ENCODE peak calls at places on chromosomes 3 and 15, in four cellular contexts. O is GM12878, Z is K562, C is H1. G is an unnamed sample.

GRCh38 chr15:78212008-78212407 is 22.4 kb downstream of the ACSBG1 start:
- DNase-seq in O (no peak), Z (no peak), C (no peak), G (no peak)

GRCh38 chr3:189800436-189800835 is 169.2 kb downstream of the TP63 start:
- DNase-seq in O (no peak), Z (no peak), C (no peak), G (no peak)

GRCh38 chr3:171791695-171792082 is 18.6 kb downstream of the PLD1 start:
- DNase-seq in O (no peak), Z (no peak), C (no peak), G (peak)

GRCh38 chr3:115825046-115825445 is 201.7 kb downstream of the GAP43 start:
- DNase-seq in O (no peak), Z (no peak), C (no peak), G (peak)

GRCh38 chr3:153291052-153291689 is 129.1 kb downstream of the RAP2B start:
- DNase-seq in O (no peak), Z (peak), C (no peak), G (peak)

GRCh38 chr3:69560818-69561217 is 174.9 kb upstream of the FRMD4B start:
- DNase-seq in O (no peak), Z (no peak), C (no peak), G (no peak)

GRCh38 chr3:4512895-4513616 is 19.9 kb downstream of the ITPR1 start:
- DNase-seq in O (no peak), Z (peak), C (no peak), G (peak)

GRCh38 chr15:69524296-69524695 is 71.7 kb downstream of the RPLP1 start:
- DNase-seq in O (no peak), Z (no peak), C (no peak), G (no peak)

GRCh38 chr15:68646751-68647150 is 68.0 kb downstream of the CORO2B start:
- DNase-seq in O (no peak), Z (no peak), C (no peak), G (no peak)

GRCh38 chr15:78225783-78226541 is 8.4 kb downstream of the ACSBG1 start:
- DNase-seq in O (peak), Z (no peak), C (no peak), G (no peak)

GRCh38 chr3:72229952-72230351 is 445.0 kb upstream of the PROK2 start:
- DNase-seq in O (no peak), Z (no peak), C (no peak), G (no peak)

GRCh38 chr3:111072016-111072891 is 638 bp downstream of the NECTIN3 start:
- DNase-seq in O (no peak), Z (no peak), C (peak), G (peak)

GRCh38 chr3:138042043-138042442 is 32.1 kb downstream of the CLDN18 start:
- DNase-seq in O (no peak), Z (no peak), C (no peak), G (no peak)

GRCh38 chr15:81516012-81516411 is 142.0 kb upstream of the TMC3 start:
- DNase-seq in O (no peak), Z (no peak), C (no peak), G (no peak)

DNA sequence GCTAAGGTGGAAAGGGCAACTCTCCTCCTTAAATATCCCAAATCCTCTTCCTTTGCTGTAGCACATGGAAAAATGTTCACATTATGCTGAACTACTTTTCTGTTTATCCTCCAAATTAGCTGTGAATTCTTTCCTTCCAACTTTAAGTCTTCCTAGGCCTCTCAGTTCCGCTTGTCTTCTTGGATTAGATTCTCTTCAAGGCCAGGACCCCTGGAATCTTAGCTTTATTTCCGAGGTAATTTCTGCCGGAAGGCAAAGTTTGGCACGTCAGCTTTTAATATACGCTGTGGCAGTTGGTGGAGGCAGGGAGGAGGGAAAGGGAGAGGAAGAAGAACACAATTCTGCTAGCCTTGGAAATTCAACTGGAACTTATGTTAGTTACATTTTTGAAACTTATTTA is 100.2 kb upstream of the TSC22D2 start:
- DNase-seq in O (no peak), Z (no peak), C (no peak), G (no peak)
- TF ChIP-seq GABPA in O (no peak), Z (no peak), C (no peak), G (no peak)

DNA sequence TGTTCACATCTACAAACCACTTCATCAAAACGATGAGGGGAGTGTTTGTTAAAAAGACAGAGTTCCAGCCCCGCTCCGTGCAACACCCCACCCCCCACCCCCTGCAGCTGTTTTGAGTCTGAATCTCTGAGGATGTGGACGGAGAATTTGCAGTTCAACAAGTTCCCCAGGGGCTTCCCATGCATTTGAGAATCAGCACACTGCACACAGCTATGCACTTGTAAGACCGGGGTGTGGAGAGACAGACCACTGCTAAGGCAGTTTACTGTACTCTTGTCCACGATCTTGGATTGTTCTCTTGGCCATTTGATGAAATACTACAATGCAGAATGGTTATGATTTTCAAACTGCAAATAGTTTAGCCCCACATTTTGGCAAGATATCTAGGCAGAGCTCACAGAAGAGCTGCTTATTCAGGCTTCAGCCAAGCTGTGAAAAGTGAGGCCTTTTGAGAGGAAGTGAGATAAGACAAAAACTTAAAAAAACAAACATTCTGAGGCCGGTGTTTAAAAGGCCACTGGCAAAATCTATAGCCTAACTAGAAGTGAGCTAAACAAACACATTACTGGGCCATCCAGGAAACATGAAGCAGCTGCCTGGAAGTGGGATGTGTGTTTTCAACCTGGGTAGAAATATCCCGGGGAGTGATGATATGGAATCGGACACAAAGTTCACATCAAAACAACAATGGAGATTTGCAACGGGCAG is 308.2 kb upstream of the ADAMTS9 start:
- DNase-seq in O (no peak), Z (no peak), C (no peak), G (peak)
- TF ChIP-seq BRCA1 in O (no peak), Z (no peak), C (no peak), G (no peak)

DNA sequence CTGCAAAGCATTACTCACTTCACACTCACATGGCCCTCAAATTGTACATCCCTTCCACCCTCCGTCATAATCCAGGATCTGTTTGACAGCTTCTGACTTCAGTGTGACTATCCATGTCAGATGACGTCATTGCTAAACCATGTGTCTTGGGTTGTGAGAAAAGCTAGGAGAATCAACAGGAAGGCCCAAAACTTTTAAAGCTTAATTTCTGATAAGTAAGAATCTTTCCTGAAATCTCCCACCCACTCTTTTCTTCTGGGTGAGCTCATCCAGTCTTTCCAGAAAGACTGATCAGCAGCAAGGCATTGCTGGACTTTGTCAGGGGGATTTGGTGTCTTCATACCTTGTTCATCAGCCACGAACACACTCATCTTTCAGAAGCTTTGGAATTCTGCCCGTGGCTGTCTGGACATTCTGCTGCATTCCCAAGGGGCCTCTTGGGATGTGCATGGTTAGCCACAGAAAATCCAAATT is 11.5 kb upstream of the LMCD1 start:
- DNase-seq in O (no peak), Z (no peak), C (no peak), G (peak)
- TF ChIP-seq GABPA in O (no peak), Z (no peak), C (no peak), G (no peak)

DNA sequence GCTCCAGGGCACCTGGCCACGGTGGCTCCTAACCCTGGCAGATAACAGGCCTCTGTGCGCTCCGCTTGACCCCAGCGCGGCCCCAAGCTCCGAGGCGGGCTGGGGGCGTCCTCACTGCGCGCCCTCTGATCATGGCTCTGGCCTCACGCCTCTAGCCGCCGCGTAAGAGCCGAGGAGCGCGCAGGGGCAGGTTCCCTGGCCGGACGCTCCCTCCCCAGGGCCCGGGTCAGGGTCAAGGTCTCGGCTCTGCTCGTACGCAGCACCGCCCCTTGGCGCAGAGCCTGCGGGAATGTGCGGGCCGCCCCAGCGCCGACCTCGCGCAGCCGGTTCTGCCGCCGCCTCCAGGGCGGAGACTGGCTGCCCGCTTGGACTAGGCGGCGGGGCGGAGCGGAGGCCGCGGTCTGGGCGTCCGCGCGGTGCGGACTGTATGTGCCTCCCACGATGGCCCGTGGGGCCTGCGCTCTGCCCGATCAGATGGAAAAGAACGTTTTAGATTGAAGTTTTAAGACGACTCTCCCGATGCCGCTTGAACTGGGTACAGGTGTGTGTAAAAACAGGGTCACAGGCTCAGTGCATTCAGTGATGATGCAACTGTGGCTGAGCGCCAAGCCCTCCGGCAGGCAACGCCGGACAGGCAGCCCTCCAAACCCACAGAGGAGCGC is 40.8 kb downstream of the CHST14 start:
- DNase-seq in O (no peak), Z (peak), C (peak), G (peak)
- TF ChIP-seq BRCA1 in O (no peak), Z (no peak), C (no peak), G (no peak)

DNA sequence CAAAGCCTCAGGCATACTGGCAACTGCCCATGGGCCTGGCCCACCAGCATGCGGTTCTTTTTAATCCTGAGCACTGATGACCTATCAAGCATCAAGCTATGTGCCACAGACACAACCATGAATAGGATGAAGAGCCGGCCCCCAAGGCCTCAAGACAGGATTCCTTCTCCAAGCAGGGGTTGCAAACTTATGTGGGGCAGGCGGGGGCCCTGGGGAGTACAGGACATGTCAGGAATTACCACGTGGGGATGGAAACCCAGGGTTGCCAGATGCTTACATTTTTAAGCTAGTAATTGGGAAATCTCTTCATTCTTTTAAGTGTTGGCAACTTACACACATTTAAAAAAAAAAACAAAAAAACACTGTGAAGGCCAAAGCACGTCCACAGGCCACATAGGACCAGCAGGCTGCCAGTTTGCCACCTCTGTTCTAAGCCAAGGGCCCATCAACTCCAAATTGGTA is 32.9 kb downstream of the BDH1 start:
- DNase-seq in O (no peak), Z (no peak), C (no peak), G (no peak)
- TF ChIP-seq GABPA in O (no peak), Z (no peak), C (no peak), G (no peak)

G was measured in HepG2.